ENCODE peak calls at places on chromosomes 12 and 14, in eight cellular contexts. P is CD8-positive, alpha-beta T cell; S is cardiac fibroblast; L is ovary; F is AG04450; R is H1; X is left ventricle myocardium inferior; T is fibroblast of villous mesenchyme. U is an unnamed sample.

GRCh38 chr14:53516261-53516774 is 363.2 kb upstream of the DDHD1 start:
- DNase-seq in P (no peak), S (peak), L (no peak), F (peak), R (no peak), X (no peak), T (peak), U (peak)

GRCh38 chr12:106758349-106758951 is 16.0 kb upstream of the RIC8B start:
- DNase-seq in P (no peak), S (no peak), L (no peak), F (no peak), R (no peak), X (no peak), T (no peak), U (no peak)

GRCh38 chr14:103087343-103087835 is 3.4 kb downstream of the LBHD2 start:
- DNase-seq in P (no peak), S (no peak), L (no peak), F (no peak), R (no peak), X (no peak), T (no peak), U (no peak)

GRCh38 chr14:99273025-99273723 is 1.2 kb upstream of the BCL11B start:
- DNase-seq in P (no peak), S (no peak), L (no peak), F (no peak), R (peak), X (no peak), T (no peak), U (no peak)

GRCh38 chr12:46831335-46832083 is 5.7 kb upstream of the SLC38A4 start:
- DNase-seq in P (no peak), S (peak), L (no peak), F (no peak), R (peak), X (peak), T (peak), U (no peak)

GRCh38 chr14:88630565-88630964 is 67.7 kb downstream of the ZC3H14 start:
- DNase-seq in P (no peak), S (peak), L (no peak), F (no peak), R (no peak), X (no peak), T (peak), U (no peak)

GRCh38 chr12:9372202-9372601 is 164.0 kb upstream of the PZP start:
- DNase-seq in P (no peak), S (peak), L (no peak), F (no peak), R (no peak), X (no peak), T (peak), U (no peak)

GRCh38 chr14:34113051-34113511 is 162.2 kb upstream of the EGLN3 start:
- DNase-seq in P (no peak), S (peak), L (no peak), F (no peak), R (no peak), X (no peak), T (peak), U (peak)

GRCh38 chr14:22071001-22071400 is 397.4 kb upstream of the OR4E1 start:
- DNase-seq in P (peak), S (no peak), L (no peak), F (no peak), R (no peak), X (no peak), T (no peak), U (no peak)

GRCh38 chr12:50387487-50387886 is 8.9 kb downstream of the FAM186A start:
- DNase-seq in P (no peak), S (peak), L (no peak), F (no peak), R (peak), X (no peak), T (peak), U (no peak)

GRCh38 chr12:111367661-111368221 is 1.2 kb downstream of the PHETA1 start:
- DNase-seq in P (no peak), S (peak), L (no peak), F (no peak), R (no peak), X (no peak), T (peak), U (no peak)

GRCh38 chr14:85175556-85175955 is 354.4 kb upstream of the FLRT2 start:
- DNase-seq in P (no peak), S (peak), L (no peak), F (peak), R (no peak), X (no peak), T (peak), U (peak)

GRCh38 chr14:98120831-98121464 is 1151.0 kb downstream of the BCL11B start:
- DNase-seq in P (no peak), S (no peak), L (no peak), F (no peak), R (no peak), X (no peak), T (no peak), U (no peak)

GRCh38 chr12:26666286-26666685 is 166.7 kb downstream of the ITPR2 start:
- DNase-seq in P (no peak), S (no peak), L (no peak), F (no peak), R (no peak), X (no peak), T (no peak), U (no peak)

GRCh38 chr12:113931517-113931916 is 34.6 kb downstream of the RBM19 start:
- DNase-seq in P (no peak), S (no peak), L (no peak), F (no peak), R (no peak), X (no peak), T (no peak), U (no peak)

DNA sequence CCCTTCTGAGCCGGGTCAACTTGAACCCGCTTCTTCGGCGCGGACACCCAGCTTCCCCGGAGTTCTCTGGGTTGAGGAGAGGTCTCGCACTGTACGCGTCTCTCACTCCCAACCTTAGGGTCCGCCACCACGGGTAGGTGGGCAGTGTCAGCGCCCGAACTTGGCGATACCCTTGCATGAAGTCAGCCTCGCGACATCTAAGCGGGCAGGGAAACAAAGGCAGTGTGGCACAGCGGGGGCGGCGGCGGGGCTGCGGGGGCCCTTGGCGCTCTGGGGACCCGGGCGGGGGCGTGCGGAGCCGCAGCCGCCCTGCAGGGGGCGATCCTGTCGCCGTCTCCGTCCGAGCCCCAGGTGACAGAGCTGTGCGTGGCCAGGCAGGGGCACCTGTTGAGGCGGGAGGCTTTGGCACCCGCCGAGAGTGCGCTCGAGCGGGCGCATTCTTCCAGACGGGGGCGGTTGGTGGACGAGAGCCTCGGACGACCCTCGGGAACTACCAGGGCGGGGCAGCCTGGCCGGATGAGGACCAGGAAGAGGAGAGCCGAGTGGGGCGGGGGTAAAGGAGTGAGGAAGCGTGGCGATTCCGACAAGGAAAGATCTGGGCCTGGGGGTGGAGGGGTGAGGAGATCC is 1.1 kb downstream of the GALNT16 start:
- DNase-seq in P (peak), S (no peak), L (peak), F (no peak), R (peak), X (peak), T (no peak), U (no peak)
- H3K4me3 ChIP-seq in P (peak), S (peak), L (peak), F (peak), R (peak), X (peak), T (peak), U (peak)

GRCh38 chr12:54138219-54138618 is 50.6 kb downstream of the SMUG1 start:
- DNase-seq in P (no peak), S (no peak), L (no peak), F (no peak), R (no peak), X (no peak), T (no peak), U (no peak)
- TF ChIP-seq CTCF in P (no peak), S (no peak), L (no peak), F (no peak), R (peak), X (no peak), T (no peak), U (no peak)

GRCh38 chr12:127386723-127387122 is 880.2 kb upstream of the TMEM132C start:
- DNase-seq in P (no peak), S (no peak), L (no peak), F (no peak), R (no peak), X (no peak), T (no peak), U (no peak)

GRCh38 chr12:127383281-127383680 is 883.7 kb upstream of the TMEM132C start:
- DNase-seq in P (no peak), S (no peak), L (no peak), F (no peak), R (no peak), X (no peak), T (no peak), U (no peak)

GRCh38 chr12:127381681-127382080 is 885.3 kb upstream of the TMEM132C start:
- DNase-seq in P (no peak), S (no peak), L (no peak), F (no peak), R (no peak), X (no peak), T (no peak), U (no peak)

GRCh38 chr12:127381043-127381668 is 885.8 kb upstream of the TMEM132C start:
- DNase-seq in P (no peak), S (peak), L (peak), F (no peak), R (peak), X (peak), T (peak), U (no peak)
- H3K4me3 ChIP-seq in P (no peak), S (no peak), L (no peak), F (peak), R (peak), X (peak), T (peak), U (peak)

GRCh38 chr12:67632005-67632404 is 16.5 kb upstream of the DYRK2 start:
- DNase-seq in P (no peak), S (no peak), L (no peak), F (no peak), R (no peak), X (no peak), T (no peak), U (no peak)

GRCh38 chr12:67634167-67634793 is 14.3 kb upstream of the DYRK2 start:
- DNase-seq in P (no peak), S (no peak), L (no peak), F (no peak), R (no peak), X (no peak), T (no peak), U (no peak)

GRCh38 chr12:67630373-67631088 is 18.0 kb upstream of the DYRK2 start:
- DNase-seq in P (peak), S (peak), L (peak), F (no peak), R (no peak), X (no peak), T (no peak), U (no peak)

GRCh38 chr12:67633708-67634107 is 14.8 kb upstream of the DYRK2 start:
- DNase-seq in P (no peak), S (no peak), L (no peak), F (no peak), R (no peak), X (peak), T (no peak), U (no peak)

GRCh38 chr12:67633024-67633423 is 15.5 kb upstream of the DYRK2 start:
- DNase-seq in P (no peak), S (no peak), L (no peak), F (no peak), R (no peak), X (no peak), T (no peak), U (no peak)
- TF ChIP-seq CTCF in P (no peak), S (no peak), L (no peak), F (no peak), R (no peak), X (no peak), T (no peak), U (no peak)

GRCh38 chr12:54024581-54024980 is 3.7 kb upstream of the HOXC6 start:
- DNase-seq in P (no peak), S (no peak), L (peak), F (no peak), R (no peak), X (no peak), T (no peak), U (no peak)

GRCh38 chr12:54021006-54021405 is 7.2 kb upstream of the HOXC6 start:
- DNase-seq in P (no peak), S (no peak), L (peak), F (no peak), R (no peak), X (no peak), T (no peak), U (no peak)

GRCh38 chr12:54021432-54022013 is 6.7 kb upstream of the HOXC6 start:
- DNase-seq in P (no peak), S (no peak), L (peak), F (no peak), R (peak), X (no peak), T (no peak), U (no peak)

GRCh38 chr12:54024127-54024526 is 4.1 kb upstream of the HOXC6 start:
- DNase-seq in P (no peak), S (no peak), L (peak), F (no peak), R (no peak), X (no peak), T (no peak), U (no peak)

DNA sequence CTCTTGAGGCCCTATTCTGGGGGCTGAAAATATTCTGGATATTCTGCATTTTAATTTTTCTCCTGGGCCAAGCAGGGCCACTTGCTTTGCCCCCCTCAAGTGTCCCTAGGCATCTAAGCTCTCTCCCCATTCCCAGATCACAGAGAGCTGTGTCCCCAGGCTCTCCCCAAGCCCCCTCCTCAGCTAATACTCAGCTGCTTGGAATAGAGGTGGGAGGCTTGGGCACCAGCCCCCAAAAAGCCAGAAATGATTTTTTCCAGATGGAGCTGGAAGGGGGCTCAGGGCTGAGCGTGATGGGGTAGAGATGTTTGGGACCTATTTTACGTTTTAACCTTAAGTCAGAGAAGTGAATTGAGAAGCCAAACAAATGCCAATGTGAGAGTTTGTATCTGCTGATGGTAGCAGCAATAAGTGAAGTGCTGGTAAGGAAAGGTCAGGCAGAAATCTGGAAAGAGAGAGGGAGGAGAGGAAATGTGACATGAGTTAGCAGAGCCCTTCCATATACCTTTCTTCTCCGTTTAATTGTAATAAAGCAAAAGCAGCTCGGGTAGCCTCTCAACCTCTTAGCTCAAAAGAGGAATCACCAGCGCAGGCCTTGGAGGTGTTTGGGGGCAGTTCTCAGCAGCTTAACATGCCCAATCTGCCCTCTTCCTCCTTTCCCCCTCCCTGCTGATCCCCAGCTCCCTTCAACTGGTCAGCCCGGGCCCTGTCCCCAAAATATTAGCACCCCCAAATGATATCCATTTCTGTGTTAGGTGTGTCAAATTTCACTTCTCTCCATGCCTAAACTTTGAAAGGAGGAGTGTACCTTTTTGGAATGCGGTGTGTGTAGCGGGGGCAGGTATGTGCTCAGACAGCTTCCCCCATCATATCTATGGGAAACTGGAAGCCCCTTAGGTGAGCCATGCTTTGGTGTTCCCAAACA is 5.0 kb upstream of the HOXC6 start:
- DNase-seq in P (no peak), S (no peak), L (peak), F (no peak), R (no peak), X (no peak), T (no peak), U (no peak)
- H3K4me3 ChIP-seq in P (no peak), S (no peak), L (no peak), F (no peak), R (no peak), X (no peak), T (peak), U (peak)

GRCh38 chr12:100404769-100405407 is 48.0 kb downstream of the SLC17A8 start:
- DNase-seq in P (no peak), S (peak), L (no peak), F (no peak), R (peak), X (no peak), T (peak), U (no peak)
- TF ChIP-seq CTCF in P (no peak), S (peak), L (no peak), F (peak), R (peak), X (peak), T (peak), U (peak)

DNA sequence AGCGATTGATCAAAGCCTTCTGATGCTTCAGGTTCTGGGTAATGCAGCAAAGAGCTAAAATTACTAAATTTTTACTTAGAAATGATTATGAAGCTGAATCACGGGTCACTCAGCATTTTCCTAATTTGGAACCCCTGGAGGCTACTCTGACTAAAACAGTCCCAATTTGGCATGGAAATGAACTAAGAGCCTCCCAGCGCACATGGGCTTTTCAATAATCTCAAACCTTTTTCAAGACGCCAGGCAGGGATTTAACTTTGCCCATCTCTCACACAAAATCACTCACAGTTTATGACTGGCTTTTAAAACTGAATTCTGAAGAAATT is 68.3 kb downstream of the LLPH start:
- DNase-seq in P (no peak), S (no peak), L (no peak), F (no peak), R (no peak), X (no peak), T (no peak), U (no peak)
- H3K4me3 ChIP-seq in P (no peak), S (no peak), L (no peak), F (no peak), R (peak), X (no peak), T (no peak), U (no peak)

GRCh38 chr14:71932229-71932951 is at the start of gene RGS6:
- DNase-seq in P (no peak), S (peak), L (no peak), F (no peak), R (peak), X (peak), T (no peak), U (no peak)

GRCh38 chr14:71931492-71932228 is 569 bp upstream of the RGS6 start:
- DNase-seq in P (no peak), S (no peak), L (no peak), F (no peak), R (no peak), X (peak), T (no peak), U (no peak)

DNA sequence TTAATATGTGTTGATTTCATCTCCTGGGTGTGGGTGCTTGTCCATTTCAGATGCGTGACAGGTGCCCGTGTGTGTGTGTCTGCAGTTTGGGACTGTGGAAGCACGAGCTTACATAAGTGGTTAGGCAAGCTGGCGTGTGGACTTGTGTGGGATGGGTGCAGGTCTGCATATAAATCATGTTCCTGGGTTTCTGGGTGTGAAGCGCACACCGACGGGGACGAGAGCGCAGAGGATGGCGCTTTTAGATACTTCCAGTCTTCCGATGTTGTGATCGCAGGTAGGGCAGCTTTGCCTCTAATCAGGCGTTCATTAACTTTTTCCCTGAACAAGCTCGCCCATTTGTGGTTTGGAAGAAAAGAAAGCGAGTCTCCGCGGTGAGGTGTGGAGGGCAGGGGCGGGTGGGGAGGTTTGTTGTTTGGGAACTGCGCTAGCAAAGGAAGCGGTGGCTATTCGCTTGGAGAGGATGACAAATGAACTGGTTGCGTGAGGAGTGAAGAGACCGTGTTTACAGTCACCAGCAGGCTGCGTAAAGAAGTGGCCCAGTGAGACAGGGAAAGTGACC is 878 bp downstream of the RGS6 start:
- DNase-seq in P (no peak), S (no peak), L (no peak), F (no peak), R (peak), X (no peak), T (no peak), U (no peak)
- TF ChIP-seq CTCF in P (no peak), S (no peak), L (no peak), F (no peak), R (no peak), X (peak), T (no peak), U (no peak)

GRCh38 chr14:24440606-24441399 is 1.8 kb downstream of the SDR39U1 start:
- DNase-seq in P (no peak), S (no peak), L (no peak), F (no peak), R (no peak), X (no peak), T (no peak), U (no peak)
- H3K4me3 ChIP-seq in P (no peak), S (no peak), L (no peak), F (no peak), R (no peak), X (no peak), T (no peak), U (peak)

DNA sequence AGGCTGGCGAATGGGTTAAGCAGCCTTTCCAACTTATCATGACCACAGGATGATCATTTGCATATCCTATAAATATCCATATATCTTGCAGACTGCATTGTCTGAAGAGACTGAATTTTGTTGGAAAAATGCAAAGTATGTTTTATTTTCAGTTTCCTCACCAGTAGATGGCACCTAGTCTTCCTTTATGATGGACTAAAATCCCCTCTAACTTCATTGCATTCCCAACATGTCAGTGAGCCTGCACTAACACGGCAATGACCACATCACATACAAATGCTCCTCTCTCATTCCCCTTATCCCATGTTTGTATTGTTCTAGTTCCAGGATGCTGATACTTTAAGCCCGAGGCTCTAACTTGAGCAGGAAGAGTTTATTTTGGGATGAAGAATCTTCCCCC is 24.7 kb upstream of the MYBPC1 start:
- DNase-seq in P (no peak), S (peak), L (no peak), F (peak), R (no peak), X (no peak), T (peak), U (peak)
- TF ChIP-seq CTCF in P (no peak), S (no peak), L (no peak), F (peak), R (no peak), X (peak), T (peak), U (peak)

U was measured in AG04449.